ENCODE peak calls at places on chromosomes 12 and 14, in eight cellular contexts. R is PC-9; V is NAMALWA; Q is astrocyte of the spinal cord; Z is HuH-7.5; E is NCI-H345; P is stimulated activated CD4-positive, alpha-beta T cell treated with anti-CD3 and anti-CD28 coated beads, Interleukin-1b, Interleukin-23, amount 100 ng/mL, for 24 hours; X is esophagus muscularis mucosa. F is an unnamed sample.

GRCh38 chr12:122880668-122881067 is 15.3 kb downstream of the VPS37B start:
- DNase-seq in V (peak; percentile 71), E (peak; percentile 43), P (no peak), R (no peak), X (no peak), Q (peak; percentile 67), Z (no peak), F (peak; percentile 87)

GRCh38 chr12:561116-561705 is 101.5 kb downstream of the B4GALNT3 start:
- DNase-seq in Q (no peak), E (no peak), Z (no peak), P (no peak), V (peak; percentile 31), R (no peak), X (no peak), F (no peak)

GRCh38 chr12:131126662-131127173 is 173.0 kb downstream of the ADGRD1 start:
- DNase-seq in Z (no peak), R (no peak), P (no peak), X (no peak), Q (no peak), V (no peak), E (no peak), F (no peak)

GRCh38 chr12:21941522-21942376 is 523 bp upstream of the ABCC9 start:
- DNase-seq in E (no peak), P (no peak), V (no peak), Q (peak; percentile 39), X (no peak), Z (peak; percentile 33), R (no peak), F (no peak)

GRCh38 chr12:57759360-57759980 is 4.6 kb downstream of the MARCHF9 start:
- DNase-seq in R (peak; percentile 27), X (no peak), Z (peak; percentile 82), V (peak; percentile 68), E (peak; percentile 22), Q (no peak), P (no peak), F (no peak)

GRCh38 chr12:31868980-31869379 is 90.2 kb upstream of the RESF1 start:
- DNase-seq in Z (no peak), V (no peak), R (no peak), P (no peak), Q (peak; percentile 29), E (peak; percentile 47), X (no peak), F (no peak)

GRCh38 chr14:69464829-69465228 is 19.7 kb upstream of the PLEKHD1 start:
- DNase-seq in Q (peak; percentile 90), V (no peak), R (no peak), X (no peak), Z (no peak), E (no peak), P (no peak), F (no peak)

GRCh38 chr12:110563702-110564470 is 19.2 kb downstream of the PPTC7 start:
- DNase-seq in X (no peak), V (no peak), Q (peak; percentile 42), E (no peak), R (no peak), P (no peak), Z (no peak), F (no peak)

GRCh38 chr12:74441872-74442271 is 95.8 kb upstream of the ATXN7L3B start:
- DNase-seq in X (no peak), Q (no peak), R (no peak), P (no peak), E (no peak), V (no peak), Z (no peak), F (no peak)

GRCh38 chr12:49208661-49209060 is 19.8 kb upstream of the TUBA1A start:
- DNase-seq in V (no peak), P (no peak), E (no peak), R (no peak), Z (no peak), Q (no peak), X (no peak), F (no peak)

GRCh38 chr12:49231881-49232650 is 32.8 kb upstream of the TUBA1C start:
- DNase-seq in R (no peak), Z (no peak), V (no peak), P (no peak), Q (peak; percentile 20), X (no peak), E (peak; percentile 28), F (no peak)

GRCh38 chr12:45644521-45644920 is 85.0 kb upstream of the ARID2 start:
- DNase-seq in V (peak; percentile 50), Q (peak; percentile 19), R (no peak), X (no peak), E (no peak), Z (no peak), P (no peak), F (no peak)

GRCh38 chr14:29123017-29123416 is 356.4 kb downstream of the FOXG1 start:
- DNase-seq in Z (no peak), P (no peak), R (no peak), E (no peak), X (no peak), Q (no peak), V (no peak), F (no peak)

GRCh38 chr14:45651906-45652305 is 398.9 kb upstream of the MIS18BP1 start:
- DNase-seq in Q (peak; percentile 27), V (no peak), X (no peak), R (no peak), P (no peak), Z (no peak), E (peak; percentile 0), F (no peak)

GRCh38 chr14:96271421-96271762 is 15.4 kb downstream of the BDKRB1 start:
- DNase-seq in E (no peak), Q (no peak), X (no peak), R (no peak), V (no peak), Z (no peak), P (no peak), F (no peak)

GRCh38 chr14:26761532-26761931 is 163.7 kb upstream of the NOVA1 start:
- DNase-seq in R (no peak), Z (no peak), V (no peak), X (no peak), E (no peak), P (no peak), Q (no peak), F (no peak)

GRCh38 chr14:21054123-21054767 is 3.4 kb upstream of the RNASE8 start:
- DNase-seq in Q (no peak), P (no peak), R (no peak), E (no peak), Z (no peak), X (no peak), V (no peak), F (no peak)